ENCODE peak calls at places on chromosomes 13 and 19, in five cellular contexts. H is gastrocnemius medialis, C is RPMI8226, W is Kasumi-1, A is OCI-LY7. Q is an unnamed sample.

GRCh38 chr19:23774156-23774971 is 15.7 kb upstream of the ZNF681 start:
- DNase-seq in H (no peak), C (no peak), W (no peak), A (no peak), Q (no peak)

GRCh38 chr19:6534451-6535093 is 3.7 kb downstream of the TNFSF9 start:
- DNase-seq in H (no peak), C (no peak), W (no peak), A (no peak), Q (no peak)

GRCh38 chr19:15248648-15249559 is 16.7 kb upstream of the EPHX3 start:
- DNase-seq in H (peak), C (no peak), W (no peak), A (no peak), Q (peak)

GRCh38 chr19:21335721-21336120 is 6.5 kb upstream of the ZNF708 start:
- DNase-seq in H (no peak), C (no peak), W (no peak), A (peak), Q (no peak)

GRCh38 chr19:18677156-18677555 is 6.3 kb upstream of the CRTC1 start:
- DNase-seq in H (no peak), C (no peak), W (no peak), A (no peak), Q (no peak)

GRCh38 chr13:33230178-33230881 is 55.2 kb downstream of the STARD13 start:
- DNase-seq in H (no peak), C (no peak), W (no peak), A (no peak), Q (peak)

GRCh38 chr19:9702186-9702585 is 27.3 kb upstream of the ZNF562 start:
- DNase-seq in H (no peak), C (no peak), W (no peak), A (no peak), Q (no peak)

GRCh38 chr19:1104452-1105216 is 840 bp downstream of the GPX4 start:
- DNase-seq in H (peak), C (peak), W (peak), A (peak), Q (peak)

GRCh38 chr19:588758-589692 is 656 bp upstream of the HCN2 start:
- DNase-seq in H (no peak), C (no peak), W (no peak), A (peak), Q (no peak)